ENCODE peak calls at places on chromosomes 16 and 17, in seven cellular contexts. One of them, this sample, is unnamed. For H3K4me1, the result is how much of the 10 kb centered on the place peaks cover.

GRCh38 chr16:50071075-50071671 is 5.4 kb downstream of the HEATR3 start:
- DNase-seq in OCI-LY7: no peak
- DNase-seq in pancreas: no peak
- DNase-seq in sigmoid colon: no peak
- DNase-seq in CD8-positive, alpha-beta memory T cell: no peak
- DNase-seq in CD8-positive, alpha-beta T cell: no peak
- DNase-seq in SJSA1: no peak
- DNase-seq in this sample: no peak

GRCh38 chr17:66444001-66444400 is 141.6 kb downstream of the PRKCA start:
- DNase-seq in OCI-LY7: no peak
- DNase-seq in pancreas: no peak
- DNase-seq in sigmoid colon: no peak
- DNase-seq in CD8-positive, alpha-beta memory T cell: no peak
- DNase-seq in CD8-positive, alpha-beta T cell: no peak
- DNase-seq in SJSA1: no peak
- DNase-seq in this sample: no peak

GRCh38 chr17:66441012-66441703 is 138.7 kb downstream of the PRKCA start:
- DNase-seq in OCI-LY7: peak
- DNase-seq in pancreas: no peak
- DNase-seq in sigmoid colon: no peak
- DNase-seq in CD8-positive, alpha-beta memory T cell: no peak
- DNase-seq in CD8-positive, alpha-beta T cell: no peak
- DNase-seq in SJSA1: no peak
- DNase-seq in this sample: no peak

GRCh38 chr17:45364531-45365390 is 47.9 kb upstream of the MAP3K14 start:
- DNase-seq in OCI-LY7: peak
- DNase-seq in pancreas: no peak
- DNase-seq in sigmoid colon: peak
- DNase-seq in CD8-positive, alpha-beta memory T cell: no peak
- DNase-seq in CD8-positive, alpha-beta T cell: no peak
- DNase-seq in SJSA1: no peak
- DNase-seq in this sample: no peak

GRCh38 chr17:39618956-39619785 is 7.6 kb upstream of the PPP1R1B start:
- DNase-seq in OCI-LY7: peak
- DNase-seq in pancreas: no peak
- DNase-seq in sigmoid colon: no peak
- DNase-seq in CD8-positive, alpha-beta memory T cell: no peak
- DNase-seq in CD8-positive, alpha-beta T cell: no peak
- DNase-seq in SJSA1: no peak
- DNase-seq in this sample: peak

GRCh38 chr17:54972406-54973138 is 4.0 kb downstream of the STXBP4 start:
- DNase-seq in OCI-LY7: no peak
- DNase-seq in pancreas: no peak
- DNase-seq in sigmoid colon: no peak
- DNase-seq in CD8-positive, alpha-beta memory T cell: no peak
- DNase-seq in CD8-positive, alpha-beta T cell: no peak
- DNase-seq in SJSA1: no peak
- DNase-seq in this sample: no peak

GRCh38 chr17:44903012-44903685 is 3.9 kb upstream of the EFTUD2 start:
- DNase-seq in OCI-LY7: no peak
- DNase-seq in pancreas: no peak
- DNase-seq in sigmoid colon: no peak
- DNase-seq in CD8-positive, alpha-beta memory T cell: no peak
- DNase-seq in CD8-positive, alpha-beta T cell: no peak
- DNase-seq in SJSA1: no peak
- DNase-seq in this sample: no peak

GRCh38 chr17:1486802-1487695 is 5.4 kb downstream of the MYO1C start:
- DNase-seq in OCI-LY7: peak
- DNase-seq in pancreas: peak
- DNase-seq in sigmoid colon: peak
- DNase-seq in CD8-positive, alpha-beta memory T cell: peak
- DNase-seq in CD8-positive, alpha-beta T cell: peak
- DNase-seq in SJSA1: no peak
- DNase-seq in this sample: peak

GRCh38 chr17:78111727-78112507 is 16.6 kb downstream of the TMC6 start:
- DNase-seq in OCI-LY7: no peak
- DNase-seq in pancreas: no peak
- DNase-seq in sigmoid colon: peak
- DNase-seq in CD8-positive, alpha-beta memory T cell: no peak
- DNase-seq in CD8-positive, alpha-beta T cell: no peak
- DNase-seq in SJSA1: no peak
- DNase-seq in this sample: peak

GRCh38 chr16:23039118-23039517 is 110.1 kb downstream of the USP31 start:
- DNase-seq in OCI-LY7: no peak
- DNase-seq in pancreas: no peak
- DNase-seq in sigmoid colon: no peak
- DNase-seq in CD8-positive, alpha-beta memory T cell: no peak
- DNase-seq in CD8-positive, alpha-beta T cell: no peak
- DNase-seq in SJSA1: no peak
- DNase-seq in this sample: no peak

GRCh38 chr17:61409301-61410099 is 9.9 kb downstream of the TBX2 start:
- DNase-seq in OCI-LY7: no peak
- DNase-seq in pancreas: no peak
- DNase-seq in sigmoid colon: peak
- DNase-seq in CD8-positive, alpha-beta memory T cell: no peak
- DNase-seq in CD8-positive, alpha-beta T cell: no peak
- DNase-seq in SJSA1: peak
- DNase-seq in this sample: peak

GRCh38 chr16:75250809-75251279 is 580 bp downstream of the BCAR1 start:
- DNase-seq in OCI-LY7: no peak
- DNase-seq in pancreas: peak
- DNase-seq in sigmoid colon: peak
- DNase-seq in CD8-positive, alpha-beta memory T cell: no peak
- DNase-seq in CD8-positive, alpha-beta T cell: no peak
- DNase-seq in SJSA1: peak
- DNase-seq in this sample: peak

GRCh38 chr16:51155199-51155607 is 4.1 kb upstream of the SALL1 start:
- DNase-seq in OCI-LY7: no peak
- DNase-seq in pancreas: no peak
- DNase-seq in sigmoid colon: no peak
- DNase-seq in CD8-positive, alpha-beta memory T cell: no peak
- DNase-seq in CD8-positive, alpha-beta T cell: no peak
- DNase-seq in SJSA1: peak
- DNase-seq in this sample: peak

GRCh38 chr17:36937001-36937960 is at the start of gene LHX1:
- DNase-seq in OCI-LY7: no peak
- DNase-seq in pancreas: no peak
- DNase-seq in sigmoid colon: no peak
- DNase-seq in CD8-positive, alpha-beta memory T cell: no peak
- DNase-seq in CD8-positive, alpha-beta T cell: no peak
- DNase-seq in SJSA1: no peak
- DNase-seq in this sample: no peak

GRCh38 chr17:61749823-61750404 is 113.4 kb downstream of the BRIP1 start:
- DNase-seq in OCI-LY7: no peak
- DNase-seq in pancreas: no peak
- DNase-seq in sigmoid colon: no peak
- DNase-seq in CD8-positive, alpha-beta memory T cell: no peak
- DNase-seq in CD8-positive, alpha-beta T cell: no peak
- DNase-seq in SJSA1: no peak
- DNase-seq in this sample: no peak

GRCh38 chr17:8608001-8608400 is 22.5 kb downstream of the MYH10 start:
- DNase-seq in OCI-LY7: no peak
- DNase-seq in pancreas: no peak
- DNase-seq in sigmoid colon: no peak
- DNase-seq in CD8-positive, alpha-beta memory T cell: no peak
- DNase-seq in CD8-positive, alpha-beta T cell: no peak
- DNase-seq in SJSA1: peak
- DNase-seq in this sample: no peak

GRCh38 chr17:77675411-77675810 is 283.1 kb upstream of the TNRC6C start:
- DNase-seq in OCI-LY7: no peak
- DNase-seq in pancreas: no peak
- DNase-seq in sigmoid colon: peak
- DNase-seq in CD8-positive, alpha-beta memory T cell: no peak
- DNase-seq in CD8-positive, alpha-beta T cell: no peak
- DNase-seq in SJSA1: no peak
- DNase-seq in this sample: no peak

GRCh38 chr16:69563605-69564580 is 1.9 kb upstream of the NFAT5 start:
- DNase-seq in OCI-LY7: peak
- DNase-seq in pancreas: no peak
- DNase-seq in sigmoid colon: no peak
- DNase-seq in CD8-positive, alpha-beta memory T cell: peak
- DNase-seq in CD8-positive, alpha-beta T cell: peak
- DNase-seq in SJSA1: peak
- DNase-seq in this sample: no peak

GRCh38 chr17:422196-422930 is 69.8 kb upstream of the RPH3AL start:
- DNase-seq in OCI-LY7: no peak
- DNase-seq in pancreas: no peak
- DNase-seq in sigmoid colon: no peak
- DNase-seq in CD8-positive, alpha-beta memory T cell: no peak
- DNase-seq in CD8-positive, alpha-beta T cell: no peak
- DNase-seq in SJSA1: no peak
- DNase-seq in this sample: no peak

GRCh38 chr17:74744714-74745547 is 3.5 kb upstream of the NHERF1 start:
- DNase-seq in OCI-LY7: peak
- DNase-seq in pancreas: peak
- DNase-seq in sigmoid colon: peak
- DNase-seq in CD8-positive, alpha-beta memory T cell: peak
- DNase-seq in CD8-positive, alpha-beta T cell: peak
- DNase-seq in SJSA1: peak
- DNase-seq in this sample: peak

DNA sequence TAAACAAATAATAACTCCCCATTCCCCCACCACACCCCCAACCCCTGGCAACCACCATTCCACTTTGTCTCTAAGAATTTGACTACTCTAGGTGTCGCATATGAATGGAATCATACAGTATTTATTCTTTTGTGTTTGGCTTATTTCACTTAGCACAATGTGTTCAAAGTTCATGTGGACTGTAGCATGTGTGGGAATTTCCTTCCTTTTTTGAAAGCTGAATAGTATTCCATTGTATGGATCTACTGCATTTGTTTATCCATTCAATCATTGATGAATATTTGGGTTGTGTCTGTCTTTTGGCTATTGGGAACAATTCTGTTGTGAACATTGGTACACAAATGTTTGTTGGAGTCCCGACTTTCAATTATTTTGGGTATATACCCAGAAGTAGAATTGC is 3.3 kb upstream of the ACSF2 start:
- DNase-seq in OCI-LY7: no peak
- DNase-seq in pancreas: no peak
- DNase-seq in sigmoid colon: no peak
- DNase-seq in CD8-positive, alpha-beta memory T cell: no peak
- DNase-seq in CD8-positive, alpha-beta T cell: no peak
- DNase-seq in SJSA1: no peak
- DNase-seq in this sample: no peak
- H3K4me1 ChIP-seq in OCI-LY7: under half
- H3K4me1 ChIP-seq in pancreas: under half
- H3K4me1 ChIP-seq in sigmoid colon: under half
- H3K4me1 ChIP-seq in CD8-positive, alpha-beta memory T cell: under half
- H3K4me1 ChIP-seq in CD8-positive, alpha-beta T cell: under half
- H3K4me1 ChIP-seq in SJSA1: under half
- H3K4me1 ChIP-seq in this sample: under half

DNA sequence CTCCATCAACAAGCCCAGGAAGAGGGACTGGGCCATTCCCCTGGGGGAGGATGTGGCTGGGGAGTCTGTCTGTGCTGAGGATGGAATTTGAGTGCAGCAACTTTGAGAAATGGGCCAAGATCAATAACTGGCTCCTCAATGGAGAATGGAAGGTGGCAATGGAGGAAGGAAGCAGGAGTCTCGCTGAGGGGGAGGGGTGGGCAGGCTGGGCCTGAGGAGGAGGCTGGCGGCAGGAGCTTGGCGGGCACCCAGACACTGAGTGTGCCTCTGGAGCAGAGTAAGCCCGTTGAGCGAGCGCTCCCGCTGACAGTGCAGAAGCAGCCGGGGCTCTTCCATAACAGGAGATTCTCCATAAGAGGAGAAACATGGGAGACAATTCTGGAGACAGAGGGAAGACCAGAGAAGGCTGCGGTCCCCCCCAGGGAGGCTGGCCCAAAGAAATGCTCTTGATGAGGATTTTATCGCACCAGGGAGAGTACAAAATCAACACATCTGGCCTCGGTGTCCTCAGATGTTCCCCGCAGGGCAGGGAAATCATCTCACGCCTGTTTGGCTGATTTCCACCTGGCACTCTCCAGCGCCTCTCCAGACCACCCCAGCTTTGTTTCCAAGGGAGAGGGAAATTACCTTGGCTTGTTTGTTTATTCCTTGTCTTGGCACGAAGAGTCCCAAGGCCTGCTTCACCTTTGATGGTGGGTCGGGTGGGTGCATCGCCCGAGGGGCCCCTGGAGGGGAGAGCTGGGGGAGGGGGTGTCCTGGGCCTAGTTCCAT is 2.8 kb upstream of the MMP15 start:
- DNase-seq in OCI-LY7: no peak
- DNase-seq in pancreas: peak
- DNase-seq in sigmoid colon: peak
- DNase-seq in CD8-positive, alpha-beta memory T cell: no peak
- DNase-seq in CD8-positive, alpha-beta T cell: no peak
- DNase-seq in SJSA1: peak
- DNase-seq in this sample: peak
- H3K4me1 ChIP-seq in OCI-LY7: under half
- H3K4me1 ChIP-seq in pancreas: under half
- H3K4me1 ChIP-seq in sigmoid colon: half or more
- H3K4me1 ChIP-seq in CD8-positive, alpha-beta memory T cell: under half
- H3K4me1 ChIP-seq in CD8-positive, alpha-beta T cell: under half
- H3K4me1 ChIP-seq in SJSA1: under half
- H3K4me1 ChIP-seq in this sample: under half

DNA sequence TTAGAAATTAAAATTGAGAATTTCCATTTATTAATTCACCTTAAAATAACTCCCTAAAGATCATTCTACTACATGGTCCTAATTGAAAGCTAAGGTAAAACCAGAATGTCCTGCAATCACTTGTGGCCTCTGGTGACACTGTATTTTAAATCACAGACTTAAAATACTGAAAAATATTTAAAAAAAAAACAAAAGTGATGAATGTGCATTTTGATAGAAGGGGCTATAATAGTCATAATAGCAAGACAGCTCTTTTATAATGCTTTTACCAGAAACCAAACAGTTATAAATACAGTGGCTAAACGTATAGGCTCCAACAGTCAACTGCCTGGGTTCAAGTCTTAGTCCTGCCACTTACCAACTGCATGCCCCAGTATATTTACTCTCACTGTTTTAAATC is 21.2 kb downstream of the PHLPP2 start:
- DNase-seq in OCI-LY7: no peak
- DNase-seq in pancreas: no peak
- DNase-seq in sigmoid colon: no peak
- DNase-seq in CD8-positive, alpha-beta memory T cell: no peak
- DNase-seq in CD8-positive, alpha-beta T cell: no peak
- DNase-seq in SJSA1: no peak
- DNase-seq in this sample: no peak
- H3K4me1 ChIP-seq in OCI-LY7: under half
- H3K4me1 ChIP-seq in pancreas: under half
- H3K4me1 ChIP-seq in sigmoid colon: under half
- H3K4me1 ChIP-seq in CD8-positive, alpha-beta memory T cell: under half
- H3K4me1 ChIP-seq in CD8-positive, alpha-beta T cell: under half
- H3K4me1 ChIP-seq in SJSA1: under half
- H3K4me1 ChIP-seq in this sample: under half

DNA sequence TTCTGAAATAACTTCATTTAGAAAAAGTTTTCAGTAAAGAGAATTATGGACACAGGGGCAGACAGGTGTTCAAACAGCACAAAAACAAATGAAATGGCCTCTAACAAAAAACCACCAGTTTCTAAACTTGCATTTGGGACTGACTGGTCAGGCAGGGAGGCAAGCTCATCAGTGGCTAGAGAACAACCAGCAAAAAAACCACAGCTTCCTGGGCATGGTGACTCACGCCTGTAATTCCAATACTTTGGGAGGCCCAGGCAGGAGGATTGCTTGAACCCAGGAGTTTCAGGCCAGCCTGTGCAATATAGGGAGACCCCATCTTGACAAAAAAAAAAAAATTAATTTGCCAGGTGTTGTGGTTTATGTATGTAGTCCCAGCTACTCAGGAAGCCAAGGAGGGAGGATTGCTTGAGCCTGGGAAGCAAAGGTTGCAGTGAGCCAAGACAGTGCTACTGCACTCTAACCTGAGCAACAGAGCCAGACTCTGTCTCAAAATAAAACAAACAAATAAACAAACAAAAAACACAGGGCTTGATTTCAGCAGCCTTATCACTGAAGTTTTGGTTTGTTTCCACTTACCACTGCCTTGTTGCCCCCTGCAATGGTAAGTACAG is 26.1 kb downstream of the ERN1 start:
- DNase-seq in OCI-LY7: peak
- DNase-seq in pancreas: no peak
- DNase-seq in sigmoid colon: no peak
- DNase-seq in CD8-positive, alpha-beta memory T cell: no peak
- DNase-seq in CD8-positive, alpha-beta T cell: no peak
- DNase-seq in SJSA1: no peak
- DNase-seq in this sample: no peak
- H3K4me1 ChIP-seq in OCI-LY7: half or more
- H3K4me1 ChIP-seq in pancreas: under half
- H3K4me1 ChIP-seq in sigmoid colon: under half
- H3K4me1 ChIP-seq in CD8-positive, alpha-beta memory T cell: under half
- H3K4me1 ChIP-seq in CD8-positive, alpha-beta T cell: under half
- H3K4me1 ChIP-seq in SJSA1: under half
- H3K4me1 ChIP-seq in this sample: under half